ENCODE peak calls at places on chromosome X, in four cellular contexts. E, W, S and Y are unnamed samples.
A peak's percentile ranks its signal among the peaks of the same experiment; 100 is the strongest.

GRCh38 chrX:38768079-38768478 is 33.2 kb upstream of the MID1IP1 start:
- DNase-seq in E (peak; percentile 52), W (no peak), S (peak; percentile 27), Y (peak; percentile 56)

GRCh38 chrX:135707880-135708279 is 5.6 kb upstream of the CT45A1 start:
- DNase-seq in E (peak; percentile 32), W (no peak), S (peak; percentile 42), Y (no peak)

GRCh38 chrX:17990542-17990941 is 129.4 kb upstream of the RAI2 start:
- DNase-seq in E (no peak), W (no peak), S (no peak), Y (no peak)

GRCh38 chrX:155889328-155889727 is 8.2 kb downstream of the VAMP7 start:
- DNase-seq in E (no peak), W (no peak), S (no peak), Y (no peak)

GRCh38 chrX:7170903-7171302 is 22.9 kb upstream of the PUDP start:
- DNase-seq in E (peak; percentile 43), W (no peak), S (no peak), Y (no peak)

GRCh38 chrX:38437093-38437492 is 84.7 kb downstream of the OTC start:
- DNase-seq in E (peak; percentile 2), W (no peak), S (no peak), Y (no peak)

GRCh38 chrX:48613502-48614160 is 16.3 kb downstream of the WDR13 start:
- DNase-seq in E (no peak), W (no peak), S (no peak), Y (no peak)

GRCh38 chrX:17376381-17377046 is 1.5 kb downstream of the NHS start:
- DNase-seq in E (peak; percentile 34), W (no peak), S (no peak), Y (peak; percentile 35)

GRCh38 chrX:104428231-104428630 is 137.8 kb upstream of the IL1RAPL2 start:
- DNase-seq in E (peak; percentile 76), W (no peak), S (no peak), Y (no peak)

DNA sequence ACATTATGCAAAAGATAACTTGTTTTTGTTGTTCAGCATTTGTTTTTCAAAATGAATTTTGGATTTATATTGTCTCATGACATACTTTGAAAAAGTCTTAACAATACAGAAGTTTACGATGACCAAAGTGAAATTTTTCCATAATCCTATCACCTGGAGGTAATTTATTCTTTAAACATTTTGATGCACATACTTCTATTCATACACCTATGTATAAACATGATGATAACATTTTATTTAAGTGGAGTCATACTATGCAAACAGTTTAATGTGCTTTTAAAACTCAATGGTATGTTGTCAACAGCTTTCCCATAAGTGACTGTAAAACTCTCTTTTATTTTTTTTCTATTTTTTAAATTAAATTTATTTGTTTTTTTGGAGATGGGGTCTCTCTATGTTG is 65.0 kb downstream of the STAG2 start:
- DNase-seq in E (peak; percentile 65), W (no peak), S (no peak), Y (no peak)
- H3K36me3 ChIP-seq in E (peaks cover 4% of the 10 kb centered on the region), W (no peaks in the 10 kb centered on the region), S (no peaks in the 10 kb centered on the region), Y (peaks cover 17% of the 10 kb centered on the region)

DNA sequence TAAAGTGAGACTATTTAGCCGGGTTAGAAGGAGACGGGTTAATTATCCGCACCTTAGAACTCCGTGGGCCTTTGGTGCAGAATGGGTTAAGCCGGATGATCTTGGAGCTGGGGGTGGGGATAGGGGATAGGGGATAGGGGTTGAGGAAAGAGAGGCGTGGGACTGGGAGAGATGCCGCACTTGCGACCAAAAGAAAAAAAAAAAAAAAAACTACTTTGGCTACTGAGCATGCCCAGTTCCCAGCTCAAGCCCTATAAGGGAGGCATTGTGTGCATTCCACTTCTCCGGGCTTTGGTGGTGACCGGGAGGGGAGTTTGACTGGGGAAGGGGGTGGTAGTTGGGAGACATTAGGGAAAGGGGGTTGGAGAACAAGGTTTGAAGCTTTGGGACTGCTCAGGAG is at the start of gene SLITRK4:
- DNase-seq in E (peak; percentile 6), W (no peak), S (no peak), Y (no peak)
- H3K4me3 ChIP-seq in E (peak within 1 kb of the TSS; percentile 74), W (no peak within 1 kb of the TSS), S (no peak within 1 kb of the TSS), Y (peak within 1 kb of the TSS; percentile 76)

GRCh38 chrX:40683245-40683644 is 35.9 kb upstream of the CXorf38 start:
- DNase-seq in E (no peak), W (no peak), S (no peak), Y (no peak)
- H3K36me3 ChIP-seq in E (peaks cover 17% of the 10 kb centered on the region), W (no peaks in the 10 kb centered on the region), S (no peaks in the 10 kb centered on the region), Y (peaks cover 52% of the 10 kb centered on the region)

DNA sequence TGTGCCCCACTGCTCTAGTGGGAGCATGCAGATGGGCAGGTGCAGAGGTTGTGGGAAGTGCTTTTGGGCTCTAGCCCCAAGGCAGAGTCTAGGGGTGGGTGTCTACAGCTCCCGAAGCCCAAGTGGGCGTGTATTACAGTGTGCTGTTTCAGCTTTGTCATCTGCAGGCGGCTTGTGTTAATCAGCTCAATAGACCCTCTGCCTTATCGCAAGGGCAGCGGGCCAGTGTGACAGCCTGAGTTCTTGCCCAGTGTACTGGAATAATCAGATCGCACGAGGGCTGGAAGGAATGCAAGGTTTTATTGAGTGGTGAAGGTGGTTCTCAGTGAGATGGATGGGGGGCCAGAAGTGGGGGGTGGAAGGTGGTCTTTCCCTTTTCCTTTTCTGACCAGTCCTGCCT is 529.4 kb upstream of the AMOT start:
- DNase-seq in E (no peak), W (no peak), S (no peak), Y (no peak)
- H3K4me3 ChIP-seq in E (no peak overlapping the region), W (no peak overlapping the region), S (no peak overlapping the region), Y (no peak overlapping the region)

DNA sequence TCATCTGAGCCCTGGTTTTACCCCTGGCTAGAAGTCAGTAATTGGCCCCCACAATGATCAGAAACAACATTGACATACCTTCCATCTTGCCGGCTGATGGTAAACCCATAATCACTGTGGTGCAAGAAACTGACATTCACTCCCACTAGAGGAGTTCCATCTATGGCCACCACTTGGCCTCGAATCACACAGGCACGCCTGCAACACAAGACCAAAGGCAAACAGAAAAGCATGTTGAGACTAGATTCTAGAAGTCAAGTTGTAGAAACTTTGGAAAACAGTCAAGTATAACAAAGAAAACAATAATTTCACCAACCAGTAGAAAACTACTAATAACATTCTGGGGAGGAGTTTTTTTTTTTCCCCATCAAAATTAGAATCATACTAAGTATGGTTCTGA is 183.4 kb downstream of the SH2D1A start:
- DNase-seq in E (no peak), W (no peak), S (no peak), Y (no peak)
- H3K36me3 ChIP-seq in E (no peaks in the 10 kb centered on the region), W (no peaks in the 10 kb centered on the region), S (no peaks in the 10 kb centered on the region), Y (no peaks in the 10 kb centered on the region)

GRCh38 chrX:12954376-12954775 is 20.5 kb upstream of the TMSB4X start:
- DNase-seq in E (no peak), W (no peak), S (no peak), Y (no peak)
- H3K4me3 ChIP-seq in E (no peak overlapping the region), W (no peak overlapping the region), S (no peak overlapping the region), Y (no peak overlapping the region)

GRCh38 chrX:148784137-148784536 is 283.7 kb downstream of the AFF2 start:
- DNase-seq in E (no peak), W (no peak), S (no peak), Y (no peak)
- H3K36me3 ChIP-seq in E (no peaks in the 10 kb centered on the region), W (no peaks in the 10 kb centered on the region), S (no peaks in the 10 kb centered on the region), Y (no peaks in the 10 kb centered on the region)

DNA sequence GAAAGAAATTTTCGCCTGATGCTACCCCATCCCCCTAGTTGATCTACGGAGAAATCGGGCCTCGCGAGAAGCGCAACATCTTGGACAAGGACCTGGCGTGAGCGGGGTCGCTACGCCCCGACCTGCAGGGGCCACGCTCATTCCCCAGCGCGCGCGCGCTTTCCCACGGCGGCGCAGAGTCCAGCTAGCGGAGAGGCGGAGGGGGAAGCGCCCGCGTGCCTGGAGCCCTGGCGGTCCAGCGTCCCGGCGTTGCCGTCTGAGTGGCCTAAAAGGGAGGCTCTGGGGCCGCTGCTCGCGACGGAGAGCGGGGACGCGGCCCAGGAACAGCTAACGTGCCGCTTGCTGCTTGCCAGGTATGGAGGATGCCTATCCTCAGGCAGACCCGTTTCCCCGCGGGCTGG is 6.0 kb upstream of the SOX3 start:
- DNase-seq in E (no peak), W (no peak), S (no peak), Y (no peak)
- H3K4me3 ChIP-seq in E (no peak overlapping the region), W (no peak overlapping the region), S (no peak overlapping the region), Y (no peak overlapping the region)

DNA sequence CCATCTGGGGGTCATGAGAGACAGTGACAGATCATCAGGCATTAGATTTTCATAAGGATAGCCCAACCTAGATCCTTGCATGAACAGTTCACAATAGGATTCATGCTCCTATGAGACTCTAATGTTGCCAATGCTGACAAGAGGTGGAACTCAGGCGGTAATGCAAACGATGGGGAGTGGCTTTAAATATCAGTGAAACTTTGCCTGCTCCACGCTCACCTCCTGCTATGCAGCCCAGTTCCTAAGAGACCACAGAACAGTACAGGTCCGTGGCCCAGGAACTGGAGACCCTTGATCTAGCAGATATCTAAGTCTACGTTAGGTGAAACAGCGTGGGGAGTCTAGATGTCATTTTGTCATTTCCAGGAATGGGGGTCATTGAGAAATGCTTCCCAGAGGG is 165.7 kb downstream of the OR13H1 start:
- DNase-seq in E (no peak), W (no peak), S (no peak), Y (no peak)
- H3K36me3 ChIP-seq in E (no peaks in the 10 kb centered on the region), W (no peaks in the 10 kb centered on the region), S (no peaks in the 10 kb centered on the region), Y (no peaks in the 10 kb centered on the region)

GRCh38 chrX:41336447-41336846 is 2.5 kb downstream of the DDX3X start:
- DNase-seq in E (no peak), W (no peak), S (no peak), Y (no peak)
- H3K4me3 ChIP-seq in E (peak overlapping the region; percentile 100), W (peak overlapping the region; percentile 84), S (peak overlapping the region; percentile 95), Y (peak overlapping the region; percentile 99)